ENCODE peak calls at places on chromosomes 3 and 15, in four cellular contexts. O is tibial nerve, N is GM12865, R is body of pancreas. G is an unnamed sample.

GRCh38 chr15:70799667-70800450 is 36.5 kb upstream of the UACA start:
- DNase-seq in O (peak; percentile 38), N (no peak), R (no peak), G (no peak)

GRCh38 chr3:119206611-119207511 is 33.5 kb downstream of the UPK1B start:
- DNase-seq in R (peak; percentile 21), O (no peak), N (no peak), G (peak; percentile 77)

GRCh38 chr3:43659250-43659880 is 31.4 kb upstream of the ABHD5 start:
- DNase-seq in R (no peak), N (no peak), O (no peak), G (no peak)

GRCh38 chr3:183775781-183776180 is 49.6 kb downstream of the MAP6D1 start:
- DNase-seq in N (no peak), O (no peak), R (no peak), G (no peak)

GRCh38 chr15:70604671-70605070 is 158.7 kb downstream of the UACA start:
- DNase-seq in O (no peak), R (no peak), N (no peak), G (no peak)

GRCh38 chr3:1824359-1824758 is 274.3 kb upstream of the CNTN4 start:
- DNase-seq in N (no peak), R (no peak), O (no peak), G (no peak)

GRCh38 chr3:194575484-194576210 is 57.6 kb downstream of the TMEM44 start:
- DNase-seq in N (no peak), O (no peak), R (no peak), G (no peak)

GRCh38 chr15:69414702-69415161 is 583 bp downstream of the KIF23 start:
- DNase-seq in R (peak; percentile 16), O (no peak), N (peak; percentile 69), G (no peak)

GRCh38 chr15:78730955-78731354 is 80.3 kb downstream of the ADAMTS7 start:
- DNase-seq in O (no peak), N (no peak), R (no peak), G (no peak)

GRCh38 chr15:57892181-57892580 is 173.3 kb downstream of the ALDH1A2 start:
- DNase-seq in R (no peak), N (no peak), O (no peak), G (no peak)

GRCh38 chr3:38843898-38844297 is 27.9 kb upstream of the SCN10A start:
- DNase-seq in O (no peak), N (peak; percentile 18), R (no peak), G (no peak)

GRCh38 chr3:154791611-154792010 is 288.5 kb upstream of the MME start:
- DNase-seq in N (no peak), O (no peak), R (no peak), G (no peak)

GRCh38 chr15:40493089-40493840 is 22.5 kb downstream of the CHST14 start:
- DNase-seq in N (peak; percentile 24), R (no peak), O (no peak), G (no peak)

GRCh38 chr15:63601727-63602185 is 4.6 kb downstream of the FBXL22 start:
- DNase-seq in R (peak; percentile 39), N (peak; percentile 56), O (no peak), G (no peak)

GRCh38 chr3:195761503-195762248 is 40.9 kb downstream of the MUC20 start:
- DNase-seq in N (no peak), O (no peak), R (no peak), G (peak; percentile 54)

GRCh38 chr3:197750863-197751737 is 1.4 kb downstream of the FYTTD1 start:
- DNase-seq in O (peak; percentile 32), N (peak; percentile 68), R (peak; percentile 37), G (peak; percentile 83)

GRCh38 chr3:197029511-197030167 is at the start of gene MELTF:
- DNase-seq in R (peak; percentile 61), N (peak; percentile 89), O (no peak), G (peak; percentile 89)

GRCh38 chr15:50024183-50024795 is 94.7 kb downstream of the ATP8B4 start:
- DNase-seq in N (no peak), R (no peak), O (no peak), G (no peak)

GRCh38 chr15:84658788-84659411 is 901 bp upstream of the NMB start:
- DNase-seq in R (no peak), N (no peak), O (no peak), G (no peak)

GRCh38 chr15:94723801-94724200 is 492.4 kb downstream of the MCTP2 start:
- DNase-seq in R (no peak), O (no peak), N (no peak), G (no peak)

DNA sequence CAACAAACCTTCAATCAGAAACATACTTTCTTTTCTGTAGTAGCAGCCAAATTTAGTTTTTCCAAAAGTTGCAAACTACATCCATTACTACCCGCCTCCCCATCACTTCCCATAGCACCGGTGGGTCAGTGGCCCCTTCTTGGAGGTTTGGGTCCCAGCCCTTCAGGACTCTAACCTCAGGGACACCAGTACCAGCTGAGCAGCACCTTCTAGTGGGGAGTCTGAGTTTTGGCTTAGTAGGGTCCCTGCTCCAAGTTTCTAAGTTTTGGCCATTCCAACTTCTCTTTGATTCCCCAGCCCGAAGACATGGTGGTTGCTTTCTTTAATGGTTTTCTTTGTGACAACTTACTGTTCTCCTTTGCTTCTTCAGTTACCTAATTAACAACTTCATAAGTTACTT is 160.6 kb downstream of the ECT2 start:
- DNase-seq in O (no peak), N (no peak), R (no peak), G (no peak)
- TF ChIP-seq CTCF in O (no peak), N (no peak), R (no peak), G (no peak)

GRCh38 chr3:45075821-45076625 is 49.9 kb downstream of the CLEC3B start:
- DNase-seq in R (no peak), O (no peak), N (no peak), G (no peak)
- TF ChIP-seq CTCF in R (no peak), O (no peak), N (no peak), G (no peak)

GRCh38 chr15:23503546-23503945 is 56.5 kb upstream of the GOLGA6L2 start:
- DNase-seq in N (no peak), O (no peak), R (no peak), G (no peak)

GRCh38 chr15:23497710-23498111 is 50.7 kb upstream of the GOLGA6L2 start:
- DNase-seq in N (peak; percentile 6), O (no peak), R (peak; percentile 12), G (no peak)
- TF ChIP-seq CTCF in N (peak; percentile 36), O (no peak), R (peak; percentile 15), G (no peak)

GRCh38 chr3:171654809-171655208 is 155.5 kb downstream of the PLD1 start:
- DNase-seq in R (no peak), N (peak; percentile 18), O (peak; percentile 57), G (no peak)
- TF ChIP-seq CTCF in R (no peak), N (no peak), O (no peak), G (no peak)

GRCh38 chr3:15207836-15208504 is 1.9 kb downstream of the CAPN7 start:
- DNase-seq in O (no peak), R (no peak), N (no peak), G (no peak)

GRCh38 chr3:15204005-15204404 is 2.0 kb upstream of the CAPN7 start:
- DNase-seq in O (no peak), N (no peak), R (no peak), G (no peak)

GRCh38 chr3:15206662-15207576 is 873 bp downstream of the CAPN7 start:
- DNase-seq in O (no peak), R (peak; percentile 53), N (peak; percentile 58), G (peak; percentile 76)

GRCh38 chr3:15205934-15206661 is at the start of gene CAPN7:
- DNase-seq in N (peak; percentile 97), R (peak; percentile 96), O (peak; percentile 91), G (peak; percentile 99)

DNA sequence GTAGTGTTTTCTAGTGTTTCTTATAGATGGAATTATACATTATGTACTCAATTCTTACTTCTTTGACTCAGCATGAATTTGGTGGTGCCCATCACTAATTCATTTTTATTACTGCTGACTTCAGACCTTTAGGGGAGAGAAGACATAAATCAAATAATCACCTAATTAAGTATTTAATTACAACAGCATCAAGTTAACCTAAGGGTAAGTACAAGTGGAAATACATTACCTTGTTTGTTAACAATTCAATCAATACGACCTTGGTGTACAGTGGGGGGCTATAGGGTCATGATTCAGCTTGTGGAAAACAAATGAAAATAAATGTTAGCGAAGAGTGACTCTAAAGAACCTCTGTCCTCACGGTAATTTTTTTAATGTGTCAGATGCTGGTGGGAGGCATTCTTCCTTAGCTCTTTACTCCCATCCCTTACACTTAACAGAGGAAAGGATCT is 538 bp upstream of the CAPN7 start:
- DNase-seq in O (no peak), N (no peak), R (no peak), G (no peak)
- TF ChIP-seq CTCF in O (no peak), N (no peak), R (no peak), G (no peak)

DNA sequence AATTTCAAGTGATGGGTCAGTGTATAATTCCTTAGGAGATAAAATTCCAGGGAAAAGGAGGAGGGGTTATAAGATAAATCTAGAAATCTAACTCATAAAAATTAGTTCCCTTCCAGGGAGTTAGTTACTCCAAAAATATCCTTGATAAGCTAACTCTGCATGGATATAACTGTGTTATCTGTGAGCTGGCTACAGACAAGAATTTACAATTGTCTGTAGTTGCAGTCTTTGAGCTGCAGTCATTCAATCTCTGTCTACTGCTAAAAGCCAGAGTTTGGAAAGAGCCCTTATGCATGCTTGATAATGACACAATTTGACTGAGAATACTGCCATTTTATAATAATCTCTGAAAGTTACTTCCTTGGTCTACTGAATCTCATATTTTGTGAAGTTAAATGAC is 432.2 kb upstream of the TPRG1 start:
- DNase-seq in O (no peak), R (no peak), N (no peak), G (no peak)
- TF ChIP-seq CTCF in O (no peak), R (no peak), N (no peak), G (no peak)

DNA sequence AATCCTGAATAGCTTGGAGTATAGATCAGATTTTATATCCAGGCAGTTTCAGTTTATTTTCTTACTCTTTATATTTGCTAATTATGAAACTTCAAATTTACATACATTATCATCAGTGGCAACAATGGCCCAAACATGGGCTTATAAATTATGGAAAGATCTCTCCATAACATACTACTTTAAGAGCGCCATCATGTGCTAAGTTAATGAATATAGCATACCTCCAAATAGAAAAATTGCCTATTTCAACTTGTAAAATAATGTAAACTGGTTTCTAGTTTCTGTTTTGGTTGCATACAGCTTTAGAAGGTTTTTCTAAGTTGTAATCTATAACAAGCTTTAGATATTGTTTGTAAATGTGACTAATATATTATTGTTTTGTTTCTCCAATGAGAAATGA is 531.3 kb upstream of the UBE2E2 start:
- DNase-seq in N (no peak), O (no peak), R (no peak), G (no peak)
- TF ChIP-seq CTCF in N (no peak), O (no peak), R (no peak), G (no peak)

GRCh38 chr3:30135190-30135589 is 471.2 kb upstream of the TGFBR2 start:
- DNase-seq in O (no peak), N (peak; percentile 4), R (no peak), G (no peak)
- TF ChIP-seq CTCF in O (no peak), N (no peak), R (no peak), G (no peak)

GRCh38 chr3:53486961-53487654 is 7.3 kb upstream of the CACNA1D start:
- DNase-seq in R (no peak), N (no peak), O (no peak), G (no peak)
- TF ChIP-seq CTCF in R (no peak), N (no peak), O (no peak), G (no peak)